ENCODE peak calls at places on chromosome 4, in six cellular contexts. S, U, T, W, E and Y are unnamed samples.
A peak's percentile ranks its signal among the peaks of the same experiment; 100 is the strongest.

GRCh38 chr4:41750624-41751324 is 2.2 kb upstream of the PHOX2B start:
- DNase-seq in E (no peak), U (no peak), T (no peak), S (peak; percentile 70), W (no peak), Y (no peak)

GRCh38 chr4:162891788-162892707 is 274.6 kb downstream of the NAF1 start:
- DNase-seq in W (no peak), E (no peak), T (no peak), U (no peak), S (no peak), Y (peak; percentile 44)

GRCh38 chr4:185591679-185592141 is 56.4 kb upstream of the PDLIM3 start:
- DNase-seq in S (no peak), E (peak; percentile 54), T (no peak), U (peak; percentile 75), W (no peak), Y (peak; percentile 68)

GRCh38 chr4:140659935-140660710 is 91.4 kb upstream of the UCP1 start:
- DNase-seq in U (no peak), W (no peak), E (no peak), S (no peak), T (no peak), Y (no peak)

GRCh38 chr4:25101836-25102235 is 58.4 kb downstream of the SEPSECS start:
- DNase-seq in S (no peak), T (no peak), U (no peak), W (no peak), E (no peak), Y (no peak)

GRCh38 chr4:150209140-150209829 is 131.0 kb downstream of the DCLK2 start:
- DNase-seq in S (peak; percentile 78), W (peak; percentile 82), E (peak; percentile 73), T (peak; percentile 53), U (peak; percentile 41), Y (peak; percentile 84)

GRCh38 chr4:25172964-25173917 is 13.0 kb upstream of the SEPSECS start:
- DNase-seq in U (no peak), E (peak; percentile 30), T (no peak), S (no peak), W (peak; percentile 13), Y (peak; percentile 98)

GRCh38 chr4:53913098-53913497 is 151.3 kb downstream of the CHIC2 start:
- DNase-seq in E (no peak), W (no peak), T (no peak), U (no peak), S (no peak), Y (no peak)

GRCh38 chr4:189974056-189974455 is 33.4 kb downstream of the FRG1 start:
- DNase-seq in W (no peak), E (no peak), S (peak; percentile 42), T (no peak), U (peak; percentile 15), Y (peak; percentile 13)

GRCh38 chr4:7803371-7803770 is 136.3 kb downstream of the AFAP1 start:
- DNase-seq in U (no peak), T (no peak), S (no peak), W (no peak), E (no peak), Y (no peak)

GRCh38 chr4:10346023-10346422 is 111.2 kb downstream of the ZNF518B start:
- DNase-seq in T (no peak), S (no peak), U (no peak), W (no peak), E (no peak), Y (no peak)
- H3K4me3 ChIP-seq in T (no peak overlapping the region), S (no peak overlapping the region), U (no peak overlapping the region), W (no peak overlapping the region), E (no peak overlapping the region), Y (no peak overlapping the region)

DNA sequence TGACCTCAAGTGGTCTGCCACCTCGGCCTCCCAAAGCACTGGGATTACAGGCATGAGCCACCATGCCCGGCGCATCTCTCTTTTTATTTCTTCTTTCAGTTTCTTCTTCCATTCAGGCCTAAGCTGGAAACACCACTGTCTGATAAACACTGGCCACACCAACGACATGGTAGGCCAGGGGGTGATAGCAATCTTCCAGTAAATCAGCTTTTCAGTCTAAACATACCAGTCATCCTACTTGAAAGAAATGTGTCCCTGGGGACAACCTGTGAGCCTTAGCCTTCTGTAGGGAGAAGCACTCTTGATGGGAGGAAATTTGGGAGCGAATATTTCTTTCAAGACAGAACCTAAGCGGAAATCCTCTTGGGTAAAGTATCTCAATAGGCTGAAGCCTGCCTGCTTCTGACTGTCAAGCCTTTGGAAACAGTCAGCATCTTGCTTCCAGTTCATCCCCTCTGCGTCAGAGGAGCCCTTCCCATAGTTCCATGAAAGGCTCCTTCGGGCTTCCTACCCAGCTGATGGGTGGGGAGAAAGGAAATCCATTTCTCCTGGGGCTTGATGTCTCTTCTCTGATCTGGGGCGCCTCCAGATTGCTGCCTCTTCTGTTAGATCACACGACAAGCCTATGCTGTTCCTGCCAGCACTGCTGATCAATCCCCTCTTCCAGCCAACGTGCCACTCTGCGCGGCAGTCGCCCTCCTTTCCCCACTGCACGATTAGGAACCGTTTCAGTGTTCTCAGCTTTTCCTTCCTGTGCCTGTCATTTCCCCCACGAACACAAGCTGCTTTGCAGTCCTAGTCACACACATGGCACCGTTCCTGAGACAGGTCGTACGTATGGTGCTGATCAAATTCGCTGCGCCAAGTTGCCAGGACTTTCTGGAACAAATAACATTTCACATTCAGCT is 49.5 kb upstream of the CBR4 start:
- DNase-seq in U (no peak), T (no peak), E (no peak), W (no peak), S (no peak), Y (no peak)
- H3K4me3 ChIP-seq in U (no peak overlapping the region), T (no peak overlapping the region), E (no peak overlapping the region), W (no peak overlapping the region), S (no peak overlapping the region), Y (no peak overlapping the region)

GRCh38 chr4:179615704-179616103 is 2173.5 kb upstream of the AGA start:
- DNase-seq in U (no peak), E (no peak), S (no peak), T (no peak), W (no peak), Y (no peak)
- H3K4me3 ChIP-seq in U (no peak overlapping the region), E (no peak overlapping the region), S (no peak overlapping the region), T (no peak overlapping the region), W (no peak overlapping the region), Y (no peak overlapping the region)

GRCh38 chr4:38157592-38157991 is 197.4 kb downstream of the PTTG2 start:
- DNase-seq in W (peak; percentile 48), U (no peak), E (no peak), T (no peak), S (no peak), Y (no peak)

GRCh38 chr4:38154251-38154650 is 194.1 kb downstream of the PTTG2 start:
- DNase-seq in W (peak; percentile 34), S (no peak), U (no peak), E (no peak), T (no peak), Y (peak; percentile 32)

GRCh38 chr4:38152721-38153412 is 192.7 kb downstream of the PTTG2 start:
- DNase-seq in U (no peak), T (no peak), E (no peak), S (no peak), W (no peak), Y (no peak)

GRCh38 chr4:38154681-38155588 is 194.7 kb downstream of the PTTG2 start:
- DNase-seq in E (peak; percentile 36), S (no peak), W (peak; percentile 85), T (peak; percentile 42), U (no peak), Y (no peak)

GRCh38 chr4:38155589-38156294 is 195.5 kb downstream of the PTTG2 start:
- DNase-seq in W (no peak), E (no peak), T (no peak), S (no peak), U (no peak), Y (no peak)
- H3K4me3 ChIP-seq in W (no peak overlapping the region), E (no peak overlapping the region), T (no peak overlapping the region), S (no peak overlapping the region), U (no peak overlapping the region), Y (no peak overlapping the region)